ENCODE peak calls at places on chromosomes 4 and X, in five cellular contexts. T is brain microvascular endothelial cell; L is stimulated activated CD4-positive, alpha-beta T cell treated with anti-CD3 and anti-CD28 coated beads, Interleukin-2, amount 100 ng/mL, for 24 hours; I is fibroblast of lung; Z is activated T-helper 1 cell treated with anti-CD3 and anti-CD28 coated beads, Interleukin-2, amount 50 U/mL, for 16 hours. A is an unnamed sample.

GRCh38 chr4:174714393-174715211 is 114.4 kb downstream of the GLRA3 start:
- DNase-seq in T (peak; percentile 49), L (no peak), I (peak; percentile 47), Z (no peak), A (peak; percentile 53)

GRCh38 chrX:13646154-13646549 is 6.8 kb upstream of the TCEANC start:
- DNase-seq in T (peak; percentile 72), L (peak; percentile 33), I (peak; percentile 75), Z (no peak), A (peak; percentile 76)

GRCh38 chr4:16222957-16223527 is 3.2 kb downstream of the TAPT1 start:
- DNase-seq in T (no peak), L (no peak), I (peak; percentile 33), Z (no peak), A (no peak)

GRCh38 chrX:48937065-48937907 is 18.5 kb upstream of the PIM2 start:
- DNase-seq in T (peak; percentile 36), L (peak; percentile 86), I (no peak), Z (peak; percentile 86), A (peak; percentile 67)

GRCh38 chr4:7357296-7357680 is 77.4 kb downstream of the PSAPL1 start:
- DNase-seq in T (no peak), L (no peak), I (no peak), Z (no peak), A (no peak)

GRCh38 chrX:103783971-103784370 is 7.3 kb downstream of the PLP1 start:
- DNase-seq in T (no peak), L (no peak), I (no peak), Z (no peak), A (no peak)

GRCh38 chr4:57110635-57111546 is 706 bp upstream of the IGFBP7 start:
- DNase-seq in T (peak; percentile 64), L (no peak), I (peak; percentile 70), Z (no peak), A (peak; percentile 80)

GRCh38 chrX:22249371-22249770 is 23.3 kb upstream of the CBLL2 start:
- DNase-seq in T (no peak), L (no peak), I (no peak), Z (no peak), A (no peak)

GRCh38 chr4:8383451-8384160 is 56.9 kb downstream of the ACOX3 start:
- DNase-seq in T (peak; percentile 51), L (no peak), I (peak; percentile 58), Z (no peak), A (peak; percentile 88)